ENCODE peak calls at places on chromosomes 3 and 15, in six cellular contexts. One of them, this sample, is unnamed.

GRCh38 chr3:160006282-160007163 is 17.9 kb downstream of the IL12A start:
- DNase-seq in GM10248: peak; percentile 53
- DNase-seq in upper lobe of right lung: no peak
- DNase-seq in NCI-H2029 treated with DMSO at 0.1 percent for 48 hours: no peak
- DNase-seq in amniotic stem cell: peak; percentile 70
- DNase-seq in neuronal stem cell: peak; percentile 49
- DNase-seq in this sample: peak; percentile 68

GRCh38 chr3:88921986-88922385 is 185.4 kb upstream of the EPHA3 start:
- DNase-seq in GM10248: no peak
- DNase-seq in upper lobe of right lung: no peak
- DNase-seq in NCI-H2029 treated with DMSO at 0.1 percent for 48 hours: no peak
- DNase-seq in amniotic stem cell: no peak
- DNase-seq in neuronal stem cell: no peak
- DNase-seq in this sample: no peak

GRCh38 chr3:153706706-153707105 is 414.5 kb upstream of the ARHGEF26 start:
- DNase-seq in GM10248: no peak
- DNase-seq in upper lobe of right lung: no peak
- DNase-seq in NCI-H2029 treated with DMSO at 0.1 percent for 48 hours: no peak
- DNase-seq in amniotic stem cell: no peak
- DNase-seq in neuronal stem cell: peak; percentile 21
- DNase-seq in this sample: no peak

GRCh38 chr3:124512881-124513609 is 217.2 kb upstream of the UMPS start:
- DNase-seq in GM10248: no peak
- DNase-seq in upper lobe of right lung: no peak
- DNase-seq in NCI-H2029 treated with DMSO at 0.1 percent for 48 hours: no peak
- DNase-seq in amniotic stem cell: no peak
- DNase-seq in neuronal stem cell: no peak
- DNase-seq in this sample: peak; percentile 19

GRCh38 chr3:94423566-94423965 is 360.7 kb downstream of the NSUN3 start:
- DNase-seq in GM10248: no peak
- DNase-seq in upper lobe of right lung: no peak
- DNase-seq in NCI-H2029 treated with DMSO at 0.1 percent for 48 hours: no peak
- DNase-seq in amniotic stem cell: peak; percentile 32
- DNase-seq in neuronal stem cell: no peak
- DNase-seq in this sample: no peak

GRCh38 chr3:190325923-190326322 is 3.7 kb upstream of the CLDN1 start:
- DNase-seq in GM10248: no peak
- DNase-seq in upper lobe of right lung: no peak
- DNase-seq in NCI-H2029 treated with DMSO at 0.1 percent for 48 hours: no peak
- DNase-seq in amniotic stem cell: no peak
- DNase-seq in neuronal stem cell: no peak
- DNase-seq in this sample: no peak

GRCh38 chr3:95172144-95172543 is 1109.3 kb downstream of the NSUN3 start:
- DNase-seq in GM10248: no peak
- DNase-seq in upper lobe of right lung: no peak
- DNase-seq in NCI-H2029 treated with DMSO at 0.1 percent for 48 hours: no peak
- DNase-seq in amniotic stem cell: no peak
- DNase-seq in neuronal stem cell: no peak
- DNase-seq in this sample: no peak

GRCh38 chr15:57217716-57218598 is 158.3 kb upstream of the CGNL1 start:
- DNase-seq in GM10248: no peak
- DNase-seq in upper lobe of right lung: no peak
- DNase-seq in NCI-H2029 treated with DMSO at 0.1 percent for 48 hours: peak; percentile 26
- DNase-seq in amniotic stem cell: no peak
- DNase-seq in neuronal stem cell: peak; percentile 33
- DNase-seq in this sample: no peak

GRCh38 chr3:42229942-42230688 is 35.9 kb downstream of the CCK start:
- DNase-seq in GM10248: no peak
- DNase-seq in upper lobe of right lung: no peak
- DNase-seq in NCI-H2029 treated with DMSO at 0.1 percent for 48 hours: peak; percentile 27
- DNase-seq in amniotic stem cell: peak; percentile 45
- DNase-seq in neuronal stem cell: peak; percentile 50
- DNase-seq in this sample: peak; percentile 77